ENCODE peak calls at places on chromosomes 5 and 9, in six cellular contexts. H is GM03348; D is anterior cingulate cortex; U is esophagus squamous epithelium; Z is T1000; W is effector CD4-positive, alpha-beta T cell. S is an unnamed sample.

GRCh38 chr5:74801197-74801596 is 34.1 kb downstream of the NSA2 start:
- DNase-seq in U (no peak), H (no peak), W (no peak), Z (no peak), D (no peak), S (no peak)

GRCh38 chr5:128146671-128147070 is 63.1 kb downstream of the SLC12A2 start:
- DNase-seq in Z (no peak), W (no peak), D (no peak), H (no peak), U (no peak), S (no peak)

GRCh38 chr5:45568813-45569212 is 127.4 kb downstream of the HCN1 start:
- DNase-seq in U (no peak), Z (no peak), W (no peak), H (no peak), D (no peak), S (no peak)

GRCh38 chr5:169195601-169196000 is 105.3 kb downstream of the SLIT3 start:
- DNase-seq in Z (peak; percentile 3), U (no peak), D (no peak), H (no peak), W (no peak), S (no peak)

GRCh38 chr9:131799177-131799823 is 59.4 kb upstream of the RAPGEF1 start:
- DNase-seq in H (peak; percentile 76), Z (no peak), D (no peak), U (no peak), W (peak; percentile 23), S (peak; percentile 77)

GRCh38 chr9:88969646-88970373 is 21.5 kb upstream of the S1PR3 start:
- DNase-seq in U (no peak), W (no peak), D (no peak), Z (no peak), H (no peak), S (no peak)

GRCh38 chr9:10704720-10705119 is 91.9 kb upstream of the PTPRD start:
- DNase-seq in D (no peak), W (no peak), U (no peak), H (no peak), Z (no peak), S (no peak)

GRCh38 chr5:151615431-151615830 is 24.3 kb upstream of the FAT2 start:
- DNase-seq in W (no peak), Z (no peak), U (no peak), D (no peak), H (no peak), S (no peak)

GRCh38 chr9:121944741-121945191 is 148.3 kb downstream of the TTLL11 start:
- DNase-seq in H (peak; percentile 68), W (no peak), Z (no peak), U (no peak), D (no peak), S (peak; percentile 78)

GRCh38 chr5:157390179-157390923 is 69.7 kb upstream of the NIPAL4 start:
- DNase-seq in D (no peak), W (peak; percentile 15), H (peak; percentile 78), Z (peak; percentile 80), U (no peak), S (peak; percentile 86)

GRCh38 chr5:95620030-95620869 is at the start of gene GPR150:
- DNase-seq in Z (no peak), W (peak; percentile 41), U (peak; percentile 6), D (peak; percentile 24), H (peak; percentile 71), S (peak; percentile 77)

GRCh38 chr9:91182429-91182828 is 179.3 kb downstream of the AUH start:
- DNase-seq in U (no peak), H (no peak), Z (no peak), D (no peak), W (no peak), S (no peak)

GRCh38 chr9:18683312-18683711 is 209.4 kb downstream of the ADAMTSL1 start:
- DNase-seq in W (no peak), D (no peak), H (no peak), U (no peak), Z (no peak), S (no peak)

GRCh38 chr5:132365213-132365612 is 4.3 kb upstream of the SLC22A5 start:
- DNase-seq in W (no peak), U (no peak), H (no peak), D (no peak), Z (peak; percentile 16), S (no peak)

GRCh38 chr5:38515648-38516047 is 40.8 kb downstream of the LIFR start:
- DNase-seq in W (no peak), U (no peak), Z (no peak), D (no peak), H (peak; percentile 53), S (peak; percentile 67)

GRCh38 chr9:93480728-93481324 is 27.4 kb upstream of the FAM120AOS start:
- DNase-seq in Z (no peak), H (no peak), W (no peak), U (no peak), D (no peak), S (no peak)

GRCh38 chr9:92538541-92538940 is 2.8 kb upstream of the ECM2 start:
- DNase-seq in Z (no peak), H (peak; percentile 80), D (no peak), U (no peak), W (no peak), S (peak; percentile 83)

GRCh38 chr5:10276691-10277090 is 26.6 kb downstream of the CCT5 start:
- DNase-seq in U (no peak), Z (no peak), H (no peak), D (no peak), W (no peak), S (no peak)

GRCh38 chr5:134371834-134372340 is 518 bp downstream of the UBE2B start:
- DNase-seq in U (no peak), Z (no peak), D (peak; percentile 36), W (peak; percentile 22), H (peak; percentile 61), S (peak; percentile 50)

GRCh38 chr5:514673-515072 is 9.6 kb downstream of the SLC9A3 start:
- DNase-seq in W (no peak), U (no peak), D (no peak), Z (no peak), H (no peak), S (no peak)

GRCh38 chr9:127789179-127789578 is 3.3 kb downstream of the CDK9 start:
- DNase-seq in H (no peak), D (no peak), W (no peak), Z (no peak), U (no peak), S (no peak)

GRCh38 chr5:58491216-58491892 is at the start of gene GAPT:
- DNase-seq in U (no peak), W (no peak), H (no peak), D (no peak), Z (no peak), S (no peak)

GRCh38 chr9:3751125-3751758 is 225.4 kb upstream of the RFX3 start:
- DNase-seq in H (peak; percentile 74), D (no peak), Z (no peak), W (no peak), U (no peak), S (peak; percentile 72)

GRCh38 chr5:142597546-142598337 is 88.1 kb downstream of the FGF1 start:
- DNase-seq in D (no peak), Z (peak; percentile 41), W (no peak), U (no peak), H (peak; percentile 71), S (peak; percentile 82)

GRCh38 chr9:121871431-121872025 is 220.1 kb downstream of the DAB2IP start:
- DNase-seq in D (no peak), H (peak; percentile 37), U (no peak), W (no peak), Z (peak; percentile 36), S (peak; percentile 39)

GRCh38 chr5:180153099-180153498 is 55.9 kb downstream of the RASGEF1C start:
- DNase-seq in W (no peak), Z (no peak), U (no peak), H (no peak), D (no peak), S (no peak)